ENCODE peak calls at places on chromosomes 5 and 9, in six cellular contexts. U, B, A, X, G and V are unnamed samples. For H3K4me1, the result is how much of the 10 kb centered on the place peaks cover.

GRCh38 chr9:98955259-98955658 is 11.6 kb downstream of the COL15A1 start:
- DNase-seq in U (no peak), X (no peak), G (no peak), A (no peak), B (no peak), V (no peak)

GRCh38 chr5:1815071-1815786 is 14.0 kb downstream of the NDUFS6 start:
- DNase-seq in X (no peak), G (no peak), B (no peak), U (no peak), A (no peak), V (no peak)

GRCh38 chr5:123844873-123845272 is 332.9 kb downstream of the CSNK1G3 start:
- DNase-seq in X (no peak), U (no peak), A (no peak), B (no peak), G (no peak), V (no peak)

GRCh38 chr9:26210338-26210851 is 532.2 kb upstream of the TUSC1 start:
- DNase-seq in U (no peak), X (no peak), A (no peak), G (no peak), B (no peak), V (no peak)

GRCh38 chr5:139100825-139101224 is 97.3 kb downstream of the SIL1 start:
- DNase-seq in X (no peak), G (no peak), U (no peak), A (no peak), B (no peak), V (no peak)

GRCh38 chr9:86563350-86563749 is 209.1 kb upstream of the TUT7 start:
- DNase-seq in G (no peak), B (no peak), U (no peak), X (no peak), A (no peak), V (no peak)

GRCh38 chr5:170100051-170100943 is 5.4 kb upstream of the FOXI1 start:
- DNase-seq in X (peak), G (peak), U (peak), B (peak), A (peak), V (peak)

GRCh38 chr5:181037365-181037861 is 2.7 kb upstream of the BTNL9 start:
- DNase-seq in G (no peak), A (no peak), B (no peak), U (no peak), X (no peak), V (no peak)

GRCh38 chr5:97840643-97841042 is 657.6 kb upstream of the RIOK2 start:
- DNase-seq in U (no peak), X (no peak), B (no peak), G (no peak), A (no peak), V (no peak)

GRCh38 chr5:79774171-79774854 is 84.7 kb downstream of the CMYA5 start:
- DNase-seq in U (peak), G (no peak), A (no peak), B (peak), X (no peak), V (no peak)

GRCh38 chr5:82885657-82886389 is 191.4 kb downstream of the TMEM167A start:
- DNase-seq in U (no peak), G (no peak), X (no peak), B (no peak), A (no peak), V (no peak)

GRCh38 chr9:88342246-88342645 is 46.0 kb upstream of the SPIN1 start:
- DNase-seq in A (no peak), B (no peak), U (no peak), G (no peak), X (no peak), V (no peak)

GRCh38 chr5:110738812-110739651 is at the start of gene SLC25A46:
- DNase-seq in B (peak), X (peak), U (peak), A (peak), G (peak), V (peak)

GRCh38 chr9:137449931-137450537 is 8.9 kb upstream of the ENTPD8 start:
- DNase-seq in X (peak), A (peak), U (no peak), B (peak), G (no peak), V (peak)

GRCh38 chr5:156984064-156984463 is 21.0 kb upstream of the TIMD4 start:
- DNase-seq in U (no peak), X (no peak), B (no peak), G (no peak), A (no peak), V (no peak)

GRCh38 chr9:92759990-92760893 is 4.4 kb downstream of the BICD2 start:
- DNase-seq in U (no peak), A (no peak), X (peak), B (no peak), G (peak), V (no peak)

GRCh38 chr5:172714491-172715420 is 56.2 kb downstream of the DUSP1 start:
- DNase-seq in A (peak), U (peak), B (peak), G (peak), X (peak), V (peak)

GRCh38 chr5:172713113-172713808 is 57.7 kb downstream of the DUSP1 start:
- DNase-seq in A (peak), U (peak), G (peak), B (peak), X (peak), V (no peak)

GRCh38 chr5:172715421-172715780 is 55.6 kb downstream of the DUSP1 start:
- DNase-seq in X (no peak), G (no peak), B (no peak), U (no peak), A (no peak), V (no peak)

GRCh38 chr5:172712610-172713009 is 58.4 kb downstream of the DUSP1 start:
- DNase-seq in G (no peak), B (no peak), U (no peak), X (no peak), A (no peak), V (no peak)

DNA sequence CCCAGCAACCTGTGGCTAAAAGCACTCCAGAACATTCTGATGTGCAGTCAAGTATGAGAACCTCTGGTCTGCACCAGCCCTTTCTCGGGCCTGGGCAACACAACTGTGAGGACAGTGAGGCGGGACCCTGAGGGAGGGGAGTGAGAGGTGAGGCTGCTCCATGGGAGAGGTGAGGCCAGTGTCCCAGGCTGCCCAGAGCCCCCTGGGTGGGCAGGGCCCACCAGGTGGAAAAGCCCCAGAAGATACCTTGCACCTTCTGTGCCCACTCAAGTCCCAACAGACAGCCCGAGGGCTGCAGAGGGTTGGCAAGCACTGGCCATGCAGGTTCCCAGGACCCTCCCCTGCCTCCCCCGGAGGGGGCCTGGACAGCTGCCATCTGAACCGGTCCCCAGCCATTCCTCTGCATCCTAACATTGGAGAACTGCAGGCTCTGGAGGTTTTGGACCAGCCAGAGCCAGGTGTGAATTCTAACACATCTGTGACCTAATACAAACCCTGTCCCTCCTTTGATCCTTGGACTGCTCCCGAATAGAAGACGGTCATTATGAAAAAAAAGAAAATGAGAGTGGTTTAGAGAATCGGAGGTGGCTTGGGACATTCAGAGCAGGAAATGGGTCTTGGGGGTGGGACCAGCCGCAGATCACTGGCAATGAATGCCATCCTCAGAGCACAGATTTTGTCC is 57.0 kb downstream of the DUSP1 start:
- DNase-seq in B (no peak), X (no peak), A (no peak), G (no peak), U (no peak), V (no peak)
- H3K4me3 ChIP-seq in B (no peak), X (no peak), A (no peak), G (no peak), U (no peak), V (no peak)

GRCh38 chr9:134412298-134412711 is 86.0 kb downstream of the RXRA start:
- DNase-seq in X (no peak), U (peak), B (no peak), G (no peak), A (no peak), V (no peak)

GRCh38 chr9:134408939-134409737 is 82.9 kb downstream of the RXRA start:
- DNase-seq in U (no peak), A (no peak), X (no peak), B (no peak), G (no peak), V (no peak)

GRCh38 chr9:134411451-134412297 is 85.4 kb downstream of the RXRA start:
- DNase-seq in B (no peak), U (no peak), G (no peak), A (no peak), X (no peak), V (no peak)

GRCh38 chr9:134410078-134410834 is 84.0 kb downstream of the RXRA start:
- DNase-seq in A (peak), X (peak), G (peak), U (no peak), B (no peak), V (peak)

DNA sequence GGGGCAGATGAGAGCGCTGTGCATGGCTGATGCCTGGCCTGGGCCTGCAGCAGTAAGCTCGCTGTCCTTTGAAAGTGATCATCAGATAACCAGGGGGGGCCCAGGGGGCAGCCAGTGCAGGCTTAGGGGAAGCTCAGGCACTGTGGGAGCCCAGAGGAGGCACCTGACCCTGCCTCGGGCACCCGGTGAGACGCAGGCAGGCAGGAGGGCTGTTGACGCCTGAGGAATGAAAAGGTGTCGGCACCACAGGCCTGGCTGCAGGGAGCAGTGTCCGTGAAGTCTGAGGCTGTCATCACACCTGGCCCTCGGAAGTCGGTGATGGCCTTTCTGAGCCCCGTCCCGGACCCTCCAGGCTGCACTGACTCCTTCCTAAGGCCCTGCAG is 84.6 kb downstream of the RXRA start:
- DNase-seq in B (no peak), U (no peak), X (no peak), G (no peak), A (no peak), V (no peak)
- H3K4me1 ChIP-seq in B (under half), U (under half), X (half or more), G (half or more), A (under half), V (under half)

GRCh38 chr5:113807384-113808053 is 294.0 kb downstream of the YTHDC2 start:
- DNase-seq in X (no peak), B (no peak), U (no peak), G (no peak), A (peak), V (no peak)
- H3K4me3 ChIP-seq in X (no peak), B (no peak), U (no peak), G (no peak), A (no peak), V (no peak)

DNA sequence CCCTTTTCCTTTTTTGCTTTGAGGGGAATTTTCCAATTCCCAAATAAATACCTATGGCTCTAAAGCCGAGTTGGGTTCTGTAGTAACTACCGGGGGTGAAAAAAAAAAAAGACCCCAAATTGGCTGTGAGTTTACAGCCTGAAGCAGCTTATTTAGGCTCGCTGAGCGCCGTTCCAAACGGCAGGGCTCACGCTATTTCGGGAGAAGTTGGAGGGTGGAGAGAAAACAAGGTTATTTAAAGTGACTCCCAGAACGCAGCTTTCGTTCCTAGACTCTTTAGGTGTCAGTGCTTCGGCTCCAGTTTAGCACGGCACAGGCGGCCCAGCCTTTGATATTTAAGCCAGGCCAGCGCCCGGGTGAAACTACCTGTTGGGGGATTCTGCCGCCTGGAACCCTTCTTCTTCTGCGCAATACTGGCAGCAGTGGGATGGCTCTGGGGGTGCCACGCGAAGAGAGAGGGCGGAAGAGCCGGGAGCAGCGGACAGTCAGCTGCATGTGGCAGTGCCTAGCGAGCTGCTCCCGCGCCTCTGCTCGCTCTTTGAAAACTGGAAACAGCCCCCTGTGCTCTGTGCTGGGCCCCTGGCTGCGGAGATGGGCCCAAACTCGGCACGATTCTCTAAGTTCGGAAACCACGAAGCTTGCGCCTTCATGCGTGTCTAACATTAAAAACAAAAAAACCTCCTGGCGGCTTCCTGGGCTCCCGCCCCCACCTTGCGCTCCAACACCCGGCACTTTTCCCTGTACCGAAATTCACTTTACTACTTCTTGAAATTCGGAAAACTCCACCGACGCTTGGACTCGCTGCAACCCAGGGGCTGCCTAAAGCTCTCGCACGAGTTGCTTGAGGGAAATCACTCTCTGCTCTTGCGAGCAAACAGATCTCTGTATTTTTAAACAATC is 34.5 kb upstream of the NFIB start:
- DNase-seq in X (no peak), B (no peak), G (no peak), A (no peak), U (no peak), V (peak)
- H3K4me1 ChIP-seq in X (half or more), B (under half), G (under half), A (under half), U (under half), V (under half)

DNA sequence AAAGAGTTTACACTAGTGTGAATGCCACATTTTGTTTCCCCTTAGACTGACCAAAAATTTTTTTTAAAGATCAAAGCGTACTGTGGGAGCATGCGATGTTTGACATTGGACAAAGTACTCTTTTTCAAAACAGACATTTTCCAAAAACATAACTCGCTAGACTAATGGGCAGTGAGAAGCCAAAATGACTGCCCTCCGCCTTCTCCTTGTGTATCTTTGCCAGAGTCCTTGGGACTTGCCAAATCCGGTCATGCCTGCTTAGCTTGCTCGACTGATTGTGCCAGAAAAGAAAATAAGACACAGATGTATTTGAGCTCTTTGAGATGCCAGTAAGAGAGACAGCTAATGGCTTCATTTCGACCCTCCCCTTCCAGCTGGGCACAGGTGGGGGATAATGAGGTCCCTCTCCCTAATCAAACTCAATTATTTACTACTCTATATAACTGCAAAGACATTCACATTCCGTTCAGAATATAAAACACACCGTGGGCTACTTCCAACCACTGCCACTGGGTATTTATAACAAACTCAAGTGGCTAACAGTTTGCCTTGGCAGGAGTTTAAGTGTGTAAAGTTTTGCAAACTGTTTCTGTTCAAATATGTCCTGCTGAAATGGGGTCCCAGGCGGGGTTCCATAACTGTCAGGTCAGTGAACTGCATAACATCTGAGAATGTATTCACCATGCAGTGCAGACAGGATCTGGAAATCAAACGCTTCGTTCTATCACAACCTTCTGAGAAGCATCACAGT is 157.4 kb downstream of the MAPKAP1 start:
- DNase-seq in U (no peak), X (peak), B (no peak), A (peak), G (peak), V (no peak)
- H3K4me3 ChIP-seq in U (no peak), X (no peak), B (no peak), A (no peak), G (no peak), V (no peak)

DNA sequence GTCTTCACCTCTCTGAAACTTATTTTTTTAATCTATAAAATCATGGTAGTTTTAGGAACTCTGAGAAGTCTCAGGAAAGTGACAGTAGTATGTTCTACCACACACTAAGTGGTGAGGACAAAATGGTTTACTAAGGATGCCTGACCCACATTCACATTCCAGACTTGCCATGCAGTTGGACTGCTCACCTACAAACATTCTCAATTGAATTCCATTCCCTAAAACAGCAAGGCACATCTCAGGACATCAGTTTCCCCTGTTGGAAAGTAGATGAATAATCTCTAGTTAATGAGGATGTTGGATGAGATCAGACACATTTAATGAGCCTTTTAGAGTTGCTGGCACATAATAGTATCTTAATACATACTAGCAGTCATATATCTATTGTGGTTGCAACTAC is 76.5 kb downstream of the ZNF618 start:
- DNase-seq in B (no peak), A (no peak), U (no peak), G (no peak), X (no peak), V (no peak)
- H3K4me1 ChIP-seq in B (under half), A (under half), U (under half), G (under half), X (under half), V (under half)